ENCODE peak calls at places on chromosomes 5 and 9, in four cellular contexts. I is left ventricle myocardium inferior, K is testis, V is stomach. F is an unnamed sample. For H3K4me1, the result is how much of the 10 kb centered on the place peaks cover.

GRCh38 chr9:121354141-121354540 is 15.9 kb downstream of the STOM start:
- DNase-seq in I (no peak), K (no peak), V (no peak), F (no peak)

GRCh38 chr5:125485003-125485641 is 738.7 kb upstream of the ZNF608 start:
- DNase-seq in I (no peak), K (peak), V (no peak), F (peak)

GRCh38 chr9:108534741-108535140 is 321.0 kb downstream of the ACTL7B start:
- DNase-seq in I (no peak), K (no peak), V (no peak), F (no peak)

GRCh38 chr5:102911973-102912372 is 156.9 kb downstream of the PAM start:
- DNase-seq in I (no peak), K (no peak), V (no peak), F (no peak)

GRCh38 chr5:171483453-171484177 is 64.2 kb downstream of the FGF18 start:
- DNase-seq in I (peak), K (peak), V (no peak), F (peak)

GRCh38 chr5:149855371-149855770 is 89.2 kb downstream of the PDE6A start:
- DNase-seq in I (no peak), K (no peak), V (no peak), F (no peak)

GRCh38 chr5:81233080-81233634 is at the start of gene CKMT2:
- DNase-seq in I (peak), K (peak), V (peak), F (peak)

GRCh38 chr5:6483880-6484382 is 35.3 kb downstream of the UBE2QL1 start:
- DNase-seq in I (no peak), K (no peak), V (peak), F (no peak)

DNA sequence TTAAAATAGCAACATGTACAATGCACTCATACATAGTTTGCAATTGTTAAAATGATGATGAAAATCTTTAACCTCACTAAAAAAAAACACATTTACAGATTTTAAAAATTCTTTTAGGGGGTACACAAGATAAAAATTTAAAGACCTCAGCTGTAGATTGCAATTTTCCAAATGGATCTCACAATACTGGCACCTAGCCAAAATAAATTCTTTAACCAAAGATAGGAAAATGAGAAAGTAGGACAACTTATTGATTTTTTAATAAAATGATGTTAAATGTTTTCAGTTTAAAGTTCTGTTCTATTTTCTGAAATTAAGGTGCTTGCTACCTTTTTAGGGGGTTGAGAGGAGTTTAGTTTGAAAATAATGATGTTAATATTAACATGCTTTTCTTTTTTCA is 90.0 kb downstream of the PCSK1 start:
- DNase-seq in I (no peak), K (no peak), V (no peak), F (no peak)
- H3K4me1 ChIP-seq in I (under half), K (under half), V (under half), F (under half)

GRCh38 chr9:3842839-3843238 is 317.0 kb upstream of the RFX3 start:
- DNase-seq in I (no peak), K (no peak), V (no peak), F (no peak)
- H3K27ac ChIP-seq in I (no peak), K (no peak), V (no peak), F (no peak)

GRCh38 chr5:38672059-38672791 is 115.8 kb upstream of the LIFR start:
- DNase-seq in I (no peak), K (no peak), V (no peak), F (no peak)
- TF ChIP-seq CTCF in I (no peak), K (no peak), V (no peak), F (no peak)

GRCh38 chr9:77016526-77017504 is 2.6 kb upstream of the FOXB2 start:
- DNase-seq in I (no peak), K (no peak), V (no peak), F (no peak)

GRCh38 chr9:77014597-77015263 is 4.7 kb upstream of the FOXB2 start:
- DNase-seq in I (no peak), K (no peak), V (no peak), F (no peak)

GRCh38 chr9:77015291-77016048 is 4.0 kb upstream of the FOXB2 start:
- DNase-seq in I (no peak), K (no peak), V (no peak), F (no peak)

GRCh38 chr9:77017505-77017894 is 2.0 kb upstream of the FOXB2 start:
- DNase-seq in I (no peak), K (no peak), V (no peak), F (no peak)

GRCh38 chr9:77016111-77016525 is 3.3 kb upstream of the FOXB2 start:
- DNase-seq in I (no peak), K (peak), V (no peak), F (no peak)
- H3K4me1 ChIP-seq in I (half or more), K (under half), V (half or more), F (half or more)

GRCh38 chr5:147688965-147689364 is 93.6 kb downstream of the JAKMIP2 start:
- DNase-seq in I (no peak), K (peak), V (peak), F (peak)

GRCh38 chr5:147690595-147690994 is 91.9 kb downstream of the JAKMIP2 start:
- DNase-seq in I (no peak), K (no peak), V (peak), F (peak)

GRCh38 chr5:147689436-147689835 is 93.1 kb downstream of the JAKMIP2 start:
- DNase-seq in I (no peak), K (no peak), V (no peak), F (no peak)

GRCh38 chr5:147686421-147686820 is 96.1 kb downstream of the JAKMIP2 start:
- DNase-seq in I (no peak), K (no peak), V (no peak), F (no peak)

GRCh38 chr5:147685991-147686390 is 96.5 kb downstream of the JAKMIP2 start:
- DNase-seq in I (no peak), K (no peak), V (no peak), F (no peak)
- H3K27ac ChIP-seq in I (no peak), K (no peak), V (no peak), F (no peak)

GRCh38 chr9:135281151-135281550 is 193.7 kb downstream of the OLFM1 start:
- DNase-seq in I (no peak), K (no peak), V (no peak), F (no peak)

GRCh38 chr9:135281661-135282000 is 194.2 kb downstream of the OLFM1 start:
- DNase-seq in I (no peak), K (no peak), V (no peak), F (no peak)

GRCh38 chr9:135283621-135284020 is 196.0 kb upstream of the PPP1R26 start:
- DNase-seq in I (no peak), K (no peak), V (no peak), F (no peak)

GRCh38 chr9:135282808-135283207 is 195.3 kb downstream of the OLFM1 start:
- DNase-seq in I (no peak), K (no peak), V (no peak), F (no peak)

GRCh38 chr9:135282001-135282731 is 194.7 kb downstream of the OLFM1 start:
- DNase-seq in I (peak), K (peak), V (peak), F (peak)
- TF ChIP-seq CTCF in I (no peak), K (no peak), V (no peak), F (no peak)

F was measured in body of pancreas.